ENCODE peak calls at places on chromosome 1, in seven cellular contexts. U is dorsolateral prefrontal cortex; N is iPS-NIHi11; M is AG08395; S is lower leg skin; L is CD8-positive, alpha-beta memory T cell; T is adrenal gland. C is an unnamed sample.

GRCh38 chr1:84000954-84001495 is 2.1 kb upstream of the TTLL7 start:
- DNase-seq in U (no peak), N (no peak), M (no peak), S (no peak), L (no peak), T (peak; percentile 54), C (no peak)

GRCh38 chr1:176285996-176286395 is 78.9 kb upstream of the COP1 start:
- DNase-seq in U (no peak), N (no peak), M (no peak), S (no peak), L (no peak), T (no peak), C (no peak)

GRCh38 chr1:160022330-160023310 is 9.2 kb downstream of the PIGM start:
- DNase-seq in U (no peak), N (no peak), M (no peak), S (no peak), L (no peak), T (no peak), C (no peak)

GRCh38 chr1:58155418-58156123 is 391.0 kb downstream of the OMA1 start:
- DNase-seq in U (no peak), N (peak; percentile 44), M (no peak), S (no peak), L (no peak), T (no peak), C (no peak)

GRCh38 chr1:220339581-220339980 is 67.3 kb upstream of the RAB3GAP2 start:
- DNase-seq in U (no peak), N (no peak), M (no peak), S (no peak), L (no peak), T (no peak), C (no peak)

GRCh38 chr1:97581614-97582051 is 339.2 kb downstream of the DPYD start:
- DNase-seq in U (no peak), N (no peak), M (peak; percentile 6), S (no peak), L (no peak), T (no peak), C (no peak)

GRCh38 chr1:84936116-84936810 is 43.3 kb upstream of the LPAR3 start:
- DNase-seq in U (no peak), N (peak; percentile 75), M (peak; percentile 75), S (no peak), L (no peak), T (peak; percentile 68), C (no peak)

GRCh38 chr1:98035587-98035986 is 114.8 kb upstream of the DPYD start:
- DNase-seq in U (no peak), N (no peak), M (no peak), S (no peak), L (no peak), T (no peak), C (no peak)

GRCh38 chr1:9315411-9316079 is 22.9 kb downstream of the SPSB1 start:
- DNase-seq in U (no peak), N (no peak), M (peak; percentile 55), S (no peak), L (no peak), T (no peak), C (no peak)

GRCh38 chr1:33182452-33182851 is 609 bp upstream of the TRIM62 start:
- DNase-seq in U (no peak), N (no peak), M (peak; percentile 11), S (peak; percentile 84), L (no peak), T (peak; percentile 61), C (no peak)